ENCODE peak calls at places on chromosomes 5 and 9, in five cellular contexts. X is sigmoid colon, J is HCT116, Q is spleen, S is K562. F is an unnamed sample.

GRCh38 chr9:130260816-130261765 is 4.5 kb upstream of the HMCN2 start:
- DNase-seq in X (peak), J (no peak), Q (peak), S (no peak), F (peak)

GRCh38 chr5:135320718-135321484 is 78.1 kb downstream of the MACROH2A1 start:
- DNase-seq in X (no peak), Q (peak), S (no peak), J (no peak), F (no peak)

GRCh38 chr5:150503386-150503785 is 4.5 kb upstream of the NDST1 start:
- DNase-seq in S (no peak), J (no peak), X (no peak), Q (no peak), F (no peak)

GRCh38 chr9:2919347-2919746 is 75.5 kb upstream of the PUM3 start:
- DNase-seq in Q (no peak), S (no peak), J (no peak), X (no peak), F (no peak)

GRCh38 chr9:79946718-79947117 is 375.0 kb downstream of the TLE4 start:
- DNase-seq in Q (no peak), X (no peak), S (no peak), J (no peak), F (no peak)

GRCh38 chr9:27451207-27451792 is 72.8 kb upstream of the IFNK start:
- DNase-seq in X (no peak), J (no peak), S (no peak), Q (no peak), F (no peak)

GRCh38 chr5:144549580-144549979 is 378.9 kb downstream of the KCTD16 start:
- DNase-seq in S (no peak), X (no peak), J (no peak), Q (no peak), F (no peak)

GRCh38 chr9:133576591-133577462 is 32.4 kb downstream of the FAM163B start:
- DNase-seq in X (no peak), J (no peak), Q (no peak), S (peak), F (no peak)

GRCh38 chr5:9156282-9156681 is 389.6 kb downstream of the SEMA5A start:
- DNase-seq in Q (no peak), S (no peak), J (no peak), X (no peak), F (no peak)

GRCh38 chr9:6759114-6759977 is 1.6 kb downstream of the KDM4C start:
- DNase-seq in X (no peak), Q (no peak), J (peak), S (no peak), F (no peak)

GRCh38 chr9:128120741-128121465 is 6.6 kb downstream of the PTGES2 start:
- DNase-seq in Q (peak), J (no peak), S (no peak), X (peak), F (no peak)

GRCh38 chr9:111807197-111807596 is 12.5 kb upstream of the SHOC1 start:
- DNase-seq in J (no peak), S (no peak), Q (no peak), X (no peak), F (no peak)

GRCh38 chr9:129838707-129839259 is 3.5 kb downstream of the USP20 start:
- DNase-seq in J (no peak), Q (no peak), X (no peak), S (no peak), F (no peak)

GRCh38 chr5:179606910-179607448 is 16.5 kb downstream of the HNRNPH1 start:
- DNase-seq in J (no peak), Q (peak), X (peak), S (no peak), F (no peak)

GRCh38 chr5:169904059-169904458 is 76.2 kb downstream of the INSYN2B start:
- DNase-seq in Q (no peak), J (no peak), S (no peak), X (no peak), F (no peak)

GRCh38 chr9:110291921-110292575 is 35.7 kb upstream of the TXN start:
- DNase-seq in Q (no peak), J (no peak), X (no peak), S (no peak), F (no peak)

GRCh38 chr5:61620660-61621650 is 288.9 kb downstream of the ZSWIM6 start:
- DNase-seq in S (no peak), Q (no peak), X (peak), J (no peak), F (no peak)

GRCh38 chr5:19546521-19546920 is 441.5 kb downstream of the CDH18 start:
- DNase-seq in J (no peak), Q (no peak), S (no peak), X (no peak), F (no peak)

GRCh38 chr5:115209279-115209678 is 39.6 kb upstream of the TRIM36 start:
- DNase-seq in X (no peak), J (no peak), S (no peak), Q (no peak), F (no peak)

GRCh38 chr9:96460470-96460869 is 10.5 kb downstream of the HABP4 start:
- DNase-seq in X (no peak), J (no peak), Q (no peak), S (no peak), F (no peak)

GRCh38 chr5:179209359-179210150 is 135.7 kb downstream of the ADAMTS2 start:
- DNase-seq in J (no peak), Q (no peak), X (no peak), S (no peak), F (no peak)

GRCh38 chr9:116027511-116027910 is 126.1 kb upstream of the PAPPA start:
- DNase-seq in J (no peak), X (no peak), Q (no peak), S (no peak), F (no peak)

GRCh38 chr9:130940693-130941576 is 1.9 kb upstream of the FIBCD1 start:
- DNase-seq in Q (peak), S (peak), X (peak), J (peak), F (peak)

GRCh38 chr5:176810687-176811501 is 535 bp downstream of the UNC5A start:
- DNase-seq in J (no peak), Q (no peak), X (no peak), S (no peak), F (no peak)

GRCh38 chr9:112094948-112095779 is 79.9 kb downstream of the SUSD1 start:
- DNase-seq in S (no peak), Q (no peak), J (no peak), X (no peak), F (no peak)

GRCh38 chr9:82680179-82680935 is 382.6 kb downstream of the RASEF start:
- DNase-seq in J (no peak), Q (no peak), S (no peak), X (no peak), F (no peak)

GRCh38 chr9:87675466-87675865 is 50.5 kb upstream of the CTSL start:
- DNase-seq in Q (no peak), X (no peak), S (no peak), J (no peak), F (no peak)

GRCh38 chr9:87677776-87678587 is 47.9 kb upstream of the CTSL start:
- DNase-seq in S (no peak), X (no peak), Q (no peak), J (no peak), F (no peak)

GRCh38 chr9:87678650-87679355 is 47.1 kb upstream of the CTSL start:
- DNase-seq in Q (no peak), S (peak), X (peak), J (peak), F (peak)

GRCh38 chr9:87675906-87676515 is 49.9 kb upstream of the CTSL start:
- DNase-seq in J (no peak), S (no peak), X (no peak), Q (no peak), F (no peak)

GRCh38 chr9:87676976-87677775 is 48.7 kb upstream of the CTSL start:
- DNase-seq in J (no peak), Q (no peak), X (peak), S (no peak), F (no peak)
- TF ChIP-seq POLR2AphosphoS5 in J (no peak), Q (no peak), X (peak), S (no peak), F (no peak)

GRCh38 chr9:113515862-113516261 is 52.3 kb downstream of the RGS3 start:
- DNase-seq in S (no peak), Q (peak), X (no peak), J (no peak), F (no peak)

GRCh38 chr9:113514748-113515147 is 51.2 kb downstream of the RGS3 start:
- DNase-seq in J (no peak), S (no peak), Q (peak), X (no peak), F (no peak)

GRCh38 chr9:113514061-113514460 is 50.5 kb downstream of the RGS3 start:
- DNase-seq in S (no peak), X (no peak), Q (peak), J (no peak), F (no peak)

GRCh38 chr9:113519401-113520108 is 56.0 kb downstream of the RGS3 start:
- DNase-seq in Q (no peak), S (no peak), X (no peak), J (no peak), F (no peak)

GRCh38 chr9:113516840-113517577 is 53.5 kb downstream of the RGS3 start:
- DNase-seq in X (no peak), S (no peak), Q (peak), J (no peak), F (no peak)
- H3K27ac ChIP-seq in X (no peak), S (no peak), Q (peak), J (no peak), F (no peak)

DNA sequence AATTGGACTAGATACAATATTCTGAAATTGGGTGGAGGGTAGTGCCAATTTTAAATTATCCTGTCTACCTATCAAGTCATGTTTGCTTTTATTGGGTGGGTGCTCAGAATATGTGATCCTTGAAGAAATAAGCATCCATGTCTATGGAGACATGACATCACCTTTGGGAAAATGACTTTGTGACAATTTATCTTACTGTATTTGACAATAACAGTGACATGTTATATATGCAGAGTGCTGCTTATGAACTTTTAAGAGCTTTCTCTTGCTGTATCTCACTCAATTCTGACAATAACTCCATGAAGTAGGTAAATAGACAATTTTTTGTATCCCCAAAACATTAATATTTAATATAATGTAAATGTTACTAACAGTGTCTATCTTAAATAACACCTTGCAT is 15.1 kb upstream of the ACTBL2 start:
- DNase-seq in S (no peak), X (no peak), J (no peak), Q (no peak), F (no peak)
- TF ChIP-seq POLR2AphosphoS5 in S (no peak), X (no peak), J (no peak), Q (no peak), F (no peak)

DNA sequence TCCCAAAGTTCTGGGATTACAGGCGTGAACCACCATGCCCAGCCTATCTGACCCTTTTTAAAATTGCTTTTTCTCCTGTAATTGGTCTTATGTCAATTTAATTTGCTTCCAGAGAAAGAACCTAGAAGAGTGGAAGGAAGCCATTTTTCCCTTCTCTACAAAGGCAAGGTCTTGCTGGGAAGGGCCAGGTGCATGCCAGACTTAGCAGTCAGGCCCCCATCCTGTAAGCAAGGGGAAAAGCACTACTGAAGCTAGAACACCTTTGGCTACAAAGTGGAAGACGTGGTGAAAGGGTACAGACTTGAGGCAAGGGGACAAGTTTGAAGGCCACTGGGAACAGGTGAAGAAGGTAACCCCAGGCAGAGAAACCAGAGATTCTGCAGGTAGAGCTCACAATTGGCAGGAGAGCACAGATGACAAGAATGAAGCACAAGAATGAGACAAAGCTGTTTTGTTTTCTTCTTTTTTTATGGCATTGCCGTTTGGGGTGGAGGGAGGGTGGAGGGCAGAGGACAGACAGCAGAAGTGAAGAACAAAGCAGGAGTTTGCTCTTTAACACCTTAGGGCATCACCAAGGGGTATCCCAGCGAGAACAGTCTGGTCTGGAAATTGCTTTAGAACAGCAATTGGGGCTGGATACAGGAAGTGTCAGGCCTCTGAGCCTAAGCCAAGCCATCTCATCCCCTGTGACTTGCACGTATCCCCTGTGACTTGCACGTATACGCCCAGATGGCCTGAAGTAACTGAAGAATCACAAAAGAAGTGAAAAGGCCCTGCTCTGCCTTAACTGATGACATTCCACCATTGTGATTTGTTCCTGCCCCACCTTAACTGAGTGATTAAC is 72.8 kb downstream of the SERINC5 start:
- DNase-seq in S (no peak), X (no peak), Q (no peak), J (no peak), F (no peak)
- H3K27ac ChIP-seq in S (no peak), X (no peak), Q (peak), J (peak), F (peak)